ENCODE peak calls at places on chromosomes 2 and 18, in five cellular contexts. J is stimulated activated CD4-positive, alpha-beta T cell treated with anti-CD3 and anti-CD28 coated beads, Interleukin-2, amount 100 ng/mL, for 24 hours; T is amniotic epithelial cell; P is GM10248; Y is GM12891. I is an unnamed sample.

GRCh38 chr2:65024149-65024829 is 31.9 kb upstream of the CEP68 start:
- DNase-seq in J (no peak), T (peak), P (no peak), Y (no peak), I (no peak)

GRCh38 chr2:171386627-171387026 is 47.2 kb downstream of the METTL8 start:
- DNase-seq in J (no peak), T (no peak), P (no peak), Y (no peak), I (no peak)

GRCh38 chr18:25230658-25231326 is 121.2 kb downstream of the ZNF521 start:
- DNase-seq in J (no peak), T (peak), P (no peak), Y (no peak), I (peak)

GRCh38 chr2:58432491-58433166 is 191.5 kb upstream of the FANCL start:
- DNase-seq in J (no peak), T (no peak), P (no peak), Y (no peak), I (no peak)

GRCh38 chr2:41920812-41921211 is 127.0 kb upstream of the PKDCC start:
- DNase-seq in J (no peak), T (no peak), P (no peak), Y (no peak), I (no peak)

GRCh38 chr2:225276207-225276606 is 123.3 kb upstream of the NYAP2 start:
- DNase-seq in J (no peak), T (no peak), P (peak), Y (no peak), I (no peak)

GRCh38 chr18:46622999-46623398 is 34.0 kb downstream of the LOXHD1 start:
- DNase-seq in J (no peak), T (no peak), P (no peak), Y (no peak), I (peak)

GRCh38 chr2:174334781-174335604 is at the start of gene SP9:
- DNase-seq in J (no peak), T (no peak), P (peak), Y (no peak), I (no peak)

GRCh38 chr18:74476154-74476553 is 19.0 kb upstream of the DIPK1C start:
- DNase-seq in J (no peak), T (peak), P (no peak), Y (no peak), I (peak)

GRCh38 chr2:64485302-64485701 is 31.3 kb downstream of the LGALSL start:
- DNase-seq in J (no peak), T (no peak), P (no peak), Y (no peak), I (no peak)

GRCh38 chr2:48249631-48250473 is 280.1 kb upstream of the STON1 start:
- DNase-seq in J (no peak), T (peak), P (no peak), Y (no peak), I (no peak)

GRCh38 chr18:37266290-37266689 is 299.3 kb downstream of the CELF4 start:
- DNase-seq in J (no peak), T (no peak), P (no peak), Y (no peak), I (no peak)

GRCh38 chr18:8121942-8122480 is 487.2 kb upstream of the RAB12 start:
- DNase-seq in J (no peak), T (peak), P (no peak), Y (no peak), I (no peak)

GRCh38 chr2:69272803-69273471 is 114.1 kb downstream of the GFPT1 start:
- DNase-seq in J (no peak), T (no peak), P (no peak), Y (no peak), I (peak)

GRCh38 chr2:33419548-33420255 is 56.7 kb upstream of the RASGRP3 start:
- DNase-seq in J (no peak), T (no peak), P (no peak), Y (no peak), I (no peak)

GRCh38 chr2:73284296-73285161 is at the start of gene FBXO41:
- DNase-seq in J (peak), T (peak), P (peak), Y (peak), I (peak)

GRCh38 chr2:21406983-21407382 is 283.2 kb downstream of the TDRD15 start:
- DNase-seq in J (no peak), T (no peak), P (no peak), Y (no peak), I (no peak)

GRCh38 chr18:21955757-21956652 is 213.4 kb upstream of the GATA6 start:
- DNase-seq in J (peak), T (peak), P (peak), Y (peak), I (peak)

GRCh38 chr2:203455209-203455608 is 79.9 kb downstream of the RAPH1 start:
- DNase-seq in J (no peak), T (no peak), P (no peak), Y (no peak), I (no peak)